ENCODE peak calls at places on chromosomes 6 and 20, in seven cellular contexts. X is lower lobe of right lung, G is left ventricle myocardium inferior, W is heart left ventricle, U is neural progenitor cell, J is upper lobe of right lung, E is colonic mucosa. V is an unnamed sample. For H3K4me1, the result is how much of the 10 kb centered on the place peaks cover.

GRCh38 chr20:32945710-32946221 is 58.5 kb downstream of the SUN5 start:
- DNase-seq in X (no peak), G (no peak), W (no peak), U (peak), J (no peak), E (no peak), V (no peak)

GRCh38 chr6:23417133-23417532 is 708.9 kb upstream of the NRSN1 start:
- DNase-seq in X (no peak), G (no peak), W (no peak), U (no peak), J (no peak), E (no peak), V (no peak)

GRCh38 chr6:154106251-154106650 is 67.2 kb downstream of the OPRM1 start:
- DNase-seq in X (no peak), G (no peak), W (no peak), U (no peak), J (no peak), E (no peak), V (no peak)

GRCh38 chr6:117028256-117028655 is 151.2 kb downstream of the RFX6 start:
- DNase-seq in X (no peak), G (no peak), W (no peak), U (no peak), J (no peak), E (no peak), V (no peak)

GRCh38 chr20:40728470-40728869 is 39.4 kb upstream of the MAFB start:
- DNase-seq in X (no peak), G (no peak), W (no peak), U (no peak), J (no peak), E (no peak), V (no peak)

GRCh38 chr6:129050086-129050485 is 167.1 kb downstream of the LAMA2 start:
- DNase-seq in X (no peak), G (no peak), W (no peak), U (no peak), J (no peak), E (no peak), V (no peak)

GRCh38 chr20:36628076-36628475 is 17.9 kb downstream of the SLA2 start:
- DNase-seq in X (no peak), G (no peak), W (no peak), U (no peak), J (no peak), E (no peak), V (no peak)

GRCh38 chr20:62418709-62419487 is 8.4 kb downstream of the RBBP8NL start:
- DNase-seq in X (no peak), G (no peak), W (no peak), U (no peak), J (no peak), E (no peak), V (no peak)

GRCh38 chr6:38715016-38715809 is at the start of gene DNAH8:
- DNase-seq in X (no peak), G (no peak), W (no peak), U (no peak), J (no peak), E (no peak), V (no peak)

GRCh38 chr6:115016593-115016992 is 673.8 kb upstream of the HS3ST5 start:
- DNase-seq in X (no peak), G (no peak), W (no peak), U (peak), J (no peak), E (no peak), V (no peak)

GRCh38 chr6:42555477-42556457 is 8.1 kb upstream of the UBR2 start:
- DNase-seq in X (no peak), G (no peak), W (no peak), U (peak), J (no peak), E (peak), V (no peak)

GRCh38 chr6:160146454-160147145 is 25.0 kb downstream of the SLC22A1 start:
- DNase-seq in X (no peak), G (no peak), W (no peak), U (no peak), J (no peak), E (no peak), V (no peak)

GRCh38 chr20:48722737-48723191 is 105.0 kb downstream of the PREX1 start:
- DNase-seq in X (no peak), G (no peak), W (no peak), U (no peak), J (no peak), E (no peak), V (no peak)
- H3K4me1 ChIP-seq in X (half or more), G (under half), W (under half), U (under half), J (under half), E (under half), V (under half)

GRCh38 chr20:60038400-60038799 is 80.2 kb downstream of the CDH26 start:
- DNase-seq in X (no peak), G (no peak), W (no peak), U (no peak), J (no peak), E (no peak), V (no peak)

GRCh38 chr20:60034231-60035110 is 76.2 kb downstream of the CDH26 start:
- DNase-seq in X (no peak), G (peak), W (peak), U (no peak), J (no peak), E (no peak), V (no peak)

GRCh38 chr20:60036346-60037119 is 78.3 kb downstream of the CDH26 start:
- DNase-seq in X (no peak), G (no peak), W (no peak), U (no peak), J (no peak), E (no peak), V (no peak)

GRCh38 chr20:60037120-60037499 is 78.9 kb downstream of the CDH26 start:
- DNase-seq in X (no peak), G (no peak), W (no peak), U (no peak), J (no peak), E (no peak), V (no peak)

DNA sequence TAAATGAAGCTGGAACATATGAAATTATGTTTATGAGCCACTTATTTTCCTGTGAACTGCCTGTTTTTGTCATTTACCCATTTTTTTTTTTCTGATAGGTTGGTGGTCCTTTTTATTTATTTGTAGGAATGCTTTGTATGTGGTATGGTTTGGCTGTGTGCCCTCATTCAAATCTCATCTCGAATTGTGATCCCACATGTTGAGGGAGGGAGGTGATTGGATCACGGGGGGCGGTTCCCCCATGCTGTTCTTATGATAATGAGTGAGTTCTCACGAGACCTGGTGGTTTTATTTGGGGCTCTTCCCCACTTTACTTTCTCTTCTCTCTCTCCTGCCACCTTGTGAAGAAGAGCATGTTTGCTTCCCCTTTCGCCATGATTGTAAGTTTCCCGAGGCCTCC is 77.3 kb downstream of the CDH26 start:
- DNase-seq in X (no peak), G (no peak), W (no peak), U (no peak), J (no peak), E (no peak), V (no peak)
- TF ChIP-seq CTCF in X (no peak), G (no peak), W (no peak), U (no peak), J (no peak), E (no peak), V (no peak)

DNA sequence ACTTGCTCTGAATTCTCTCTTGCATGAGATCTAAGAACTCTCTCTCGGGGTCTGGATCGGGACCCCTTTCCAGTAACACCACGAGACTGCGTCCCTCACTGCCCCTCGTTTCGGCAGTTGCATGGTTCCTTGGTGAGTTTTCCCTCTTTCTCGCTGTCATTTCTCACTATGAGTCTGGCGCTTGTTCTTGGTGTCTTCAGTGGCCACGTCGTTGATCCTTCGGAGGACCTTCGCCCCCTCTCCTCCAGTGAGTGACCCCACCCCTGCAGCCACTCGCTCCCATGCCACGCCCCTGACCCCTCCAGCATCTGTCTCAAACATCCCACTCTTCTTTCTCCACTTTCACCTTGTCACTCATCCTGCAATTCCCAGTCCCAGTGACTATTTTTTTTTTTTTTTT is 23.0 kb downstream of the SYNJ2 start:
- DNase-seq in X (peak), G (peak), W (no peak), U (no peak), J (no peak), E (no peak), V (no peak)
- H3K4me1 ChIP-seq in X (under half), G (half or more), W (under half), U (under half), J (under half), E (under half), V (under half)

GRCh38 chr6:169669889-169670288 is 31.9 kb downstream of the WDR27 start:
- DNase-seq in X (no peak), G (no peak), W (no peak), U (no peak), J (no peak), E (no peak), V (no peak)
- TF ChIP-seq CTCF in X (no peak), G (no peak), W (no peak), U (no peak), J (no peak), E (no peak), V (no peak)

V was measured in uterus.